ENCODE peak calls at places on chromosomes 13 and 19, in five cellular contexts. V is fibroblast of mammary gland, N is choroid plexus epithelial cell, W is SK-N-SH, L is nephron progenitor cell. S is an unnamed sample.

GRCh38 chr13:51781246-51782022 is 22.5 kb downstream of the DHRS12 start:
- DNase-seq in W (peak), V (no peak), N (peak), L (no peak), S (peak)

GRCh38 chr19:38726761-38727301 is 17.4 kb downstream of the CAPN12 start:
- DNase-seq in W (no peak), V (no peak), N (no peak), L (no peak), S (no peak)

GRCh38 chr13:29049524-29049923 is 229.4 kb downstream of the MTUS2 start:
- DNase-seq in V (no peak), N (no peak), W (no peak), L (no peak), S (no peak)

GRCh38 chr13:21117104-21117809 is 55.9 kb upstream of the LATS2 start:
- DNase-seq in L (no peak), V (no peak), W (no peak), N (no peak), S (no peak)

GRCh38 chr13:113560645-113561416 is 23.7 kb upstream of the TFDP1 start:
- DNase-seq in N (no peak), W (no peak), L (no peak), V (no peak), S (no peak)

GRCh38 chr19:3266092-3266693 is 41.7 kb downstream of the CELF5 start:
- DNase-seq in N (no peak), W (no peak), L (no peak), V (no peak), S (no peak)

GRCh38 chr13:46554971-46555370 is 2.0 kb downstream of the LRCH1 start:
- DNase-seq in V (peak), L (no peak), W (no peak), N (no peak), S (no peak)

GRCh38 chr13:90201198-90201597 is 1146.3 kb upstream of the MIR17HG start:
- DNase-seq in V (peak), N (peak), W (no peak), L (peak), S (no peak)

GRCh38 chr13:26476111-26476743 is 81.3 kb upstream of the WASF3 start:
- DNase-seq in W (no peak), L (peak), N (peak), V (peak), S (no peak)

GRCh38 chr13:34667356-34668218 is 274.5 kb upstream of the NBEA start:
- DNase-seq in L (no peak), W (no peak), V (no peak), N (no peak), S (no peak)

GRCh38 chr13:49495783-49496762 is at the start of gene PHF11:
- DNase-seq in W (peak), V (peak), N (peak), L (peak), S (peak)

GRCh38 chr19:35793381-35794165 is 18.2 kb downstream of the ARHGAP33 start:
- DNase-seq in L (no peak), N (peak), V (peak), W (no peak), S (no peak)

GRCh38 chr19:33441277-33441699 is 67.8 kb downstream of the CEBPG start:
- DNase-seq in L (no peak), V (no peak), N (no peak), W (no peak), S (no peak)

GRCh38 chr13:50366488-50367174 is 351.4 kb downstream of the KCNRG start:
- DNase-seq in W (peak), N (no peak), V (no peak), L (no peak), S (no peak)

GRCh38 chr19:30425885-30426838 is 54.0 kb downstream of the ZNF536 start:
- DNase-seq in L (no peak), V (no peak), W (no peak), N (no peak), S (no peak)

GRCh38 chr19:2488405-2488941 is 12.5 kb downstream of the GADD45B start:
- DNase-seq in W (no peak), V (no peak), N (no peak), L (no peak), S (no peak)

GRCh38 chr13:111158136-111158805 is 43.2 kb downstream of the ARHGEF7 start:
- DNase-seq in L (no peak), W (no peak), V (no peak), N (peak), S (no peak)

GRCh38 chr13:76980075-76980718 is 11.7 kb upstream of the CLN5 start:
- DNase-seq in N (peak), W (peak), L (peak), V (peak), S (peak)

GRCh38 chr19:35596366-35596999 is 10.5 kb downstream of the PMIS2 start:
- DNase-seq in W (peak), V (peak), L (no peak), N (peak), S (peak)

DNA sequence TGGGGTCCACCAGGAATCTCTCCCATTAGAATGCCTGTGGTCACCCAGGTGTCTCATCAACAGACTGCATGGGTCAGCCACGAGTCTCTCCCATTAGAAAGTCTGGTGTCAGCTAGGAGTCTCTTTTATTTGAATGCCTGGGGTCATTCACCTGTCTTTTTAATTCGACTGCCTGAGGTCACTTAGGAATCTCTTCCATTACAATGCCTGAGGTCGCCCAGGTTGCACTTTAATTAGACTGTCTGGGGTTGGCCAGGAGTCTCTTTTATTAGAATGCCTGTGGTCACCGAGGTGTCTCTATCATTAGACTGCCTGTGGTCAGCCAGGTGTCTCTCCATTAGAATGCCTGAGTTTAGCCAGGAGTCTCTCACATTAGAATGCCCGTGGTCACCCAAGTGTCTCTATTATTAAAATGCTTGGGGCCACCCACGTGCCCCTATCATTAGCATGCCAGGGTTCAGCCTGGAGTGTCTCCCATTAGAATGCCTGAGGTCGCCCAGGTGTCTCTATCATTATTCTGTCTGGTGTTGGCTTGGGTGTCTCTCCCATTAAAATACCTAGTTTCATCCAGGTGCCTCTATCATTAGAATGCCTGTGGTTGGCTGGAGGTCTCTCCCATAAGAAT is 1474.3 kb downstream of the UQCRFS1 start:
- DNase-seq in V (no peak), N (no peak), L (no peak), W (no peak), S (no peak)
- TF ChIP-seq CTCF in V (no peak), N (no peak), L (no peak), W (no peak), S (no peak)

GRCh38 chr13:72217142-72217541 is 350.1 kb upstream of the DACH1 start:
- DNase-seq in W (peak), V (no peak), L (no peak), N (no peak), S (peak)

GRCh38 chr13:72218966-72219365 is 352.0 kb upstream of the DACH1 start:
- DNase-seq in N (no peak), L (no peak), W (no peak), V (no peak), S (no peak)

GRCh38 chr13:72221276-72221962 is 354.4 kb upstream of the DACH1 start:
- DNase-seq in L (peak), W (no peak), N (peak), V (no peak), S (peak)
- TF ChIP-seq CTCF in L (peak), W (peak), N (peak), V (peak), S (peak)

DNA sequence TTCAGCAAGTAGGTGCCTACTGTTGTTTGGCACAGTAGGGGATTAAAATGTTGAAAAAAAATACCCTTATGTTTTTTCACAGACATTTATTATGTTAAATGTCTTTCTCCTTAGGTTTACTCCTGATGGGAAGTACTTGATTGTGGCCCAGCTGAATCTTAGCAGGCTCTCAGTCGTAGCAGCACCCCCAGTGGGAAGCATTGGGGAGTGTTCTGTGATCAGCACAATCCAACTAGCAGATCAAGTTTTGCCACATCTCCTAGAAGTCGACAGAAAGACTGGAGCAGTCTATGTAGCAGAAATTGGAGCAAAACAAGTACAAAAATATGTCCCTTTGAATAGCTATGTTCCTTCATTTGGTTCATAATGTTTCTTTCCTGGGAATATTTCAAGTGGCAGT is 9.3 kb downstream of the NHLRC3 start:
- DNase-seq in L (no peak), W (peak), N (peak), V (no peak), S (peak)
- TF ChIP-seq CTCF in L (peak), W (peak), N (peak), V (peak), S (peak)

DNA sequence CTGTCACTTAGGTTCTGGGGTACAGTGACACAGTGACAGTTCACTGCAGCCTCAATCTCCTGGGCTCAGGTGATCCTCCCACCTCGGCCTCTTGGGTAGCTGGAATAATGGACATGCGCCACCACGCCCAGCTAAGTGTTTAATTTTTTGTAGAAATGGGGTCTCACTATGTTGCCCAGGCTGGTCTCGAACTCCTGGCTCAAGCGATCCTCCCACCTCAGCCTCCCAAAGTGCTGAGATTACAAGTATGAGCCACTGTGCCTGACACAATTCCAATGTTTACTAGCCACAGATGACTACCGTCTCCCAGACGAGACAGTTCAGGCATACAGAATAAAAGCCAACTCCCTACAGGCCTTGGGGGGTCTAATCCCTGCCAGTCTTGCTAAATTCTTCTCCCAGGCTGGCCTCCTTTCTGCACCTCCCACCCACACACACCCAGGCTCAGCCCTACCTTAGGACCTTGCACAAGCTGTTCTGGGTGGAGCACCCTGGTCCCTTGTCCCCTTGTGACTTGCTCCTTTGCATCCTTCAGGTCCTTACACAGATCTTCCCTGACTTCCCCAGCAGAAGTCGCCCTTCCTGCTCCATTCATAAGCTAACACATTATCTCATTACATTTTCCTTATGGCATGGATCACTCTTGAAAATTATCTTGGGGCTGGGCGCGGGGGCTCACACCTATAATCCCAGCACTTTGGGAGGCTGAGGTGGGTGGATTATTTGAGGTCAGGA is 106.4 kb downstream of the INSR start:
- DNase-seq in W (no peak), V (no peak), L (no peak), N (no peak), S (no peak)
- TF ChIP-seq CTCF in W (no peak), V (no peak), L (no peak), N (no peak), S (no peak)

GRCh38 chr19:15447057-15447456 is 2.7 kb downstream of the WIZ start:
- DNase-seq in L (no peak), V (no peak), N (no peak), W (no peak), S (no peak)
- TF ChIP-seq CTCF in L (no peak), V (no peak), N (no peak), W (no peak), S (no peak)

GRCh38 chr19:45922281-45922680 is 7.7 kb upstream of the NANOS2 start:
- DNase-seq in N (no peak), W (no peak), V (peak), L (no peak), S (no peak)

GRCh38 chr19:45924891-45925447 is 10.4 kb upstream of the NANOS2 start:
- DNase-seq in N (no peak), W (no peak), V (no peak), L (no peak), S (no peak)

GRCh38 chr19:45931055-45931454 is 16.5 kb upstream of the NANOS2 start:
- DNase-seq in V (no peak), W (no peak), N (no peak), L (no peak), S (no peak)

GRCh38 chr19:45929247-45929646 is 14.7 kb upstream of the NANOS2 start:
- DNase-seq in N (no peak), L (no peak), W (no peak), V (no peak), S (no peak)

GRCh38 chr19:45927565-45928261 is 13.1 kb upstream of the NANOS2 start:
- DNase-seq in L (peak), N (peak), V (peak), W (peak), S (peak)
- TF ChIP-seq CTCF in L (no peak), N (no peak), V (no peak), W (no peak), S (peak)

GRCh38 chr19:28655054-28655453 is 557.9 kb downstream of the UQCRFS1 start:
- DNase-seq in W (no peak), L (no peak), N (no peak), V (no peak), S (no peak)
- TF ChIP-seq CTCF in W (no peak), L (no peak), N (no peak), V (no peak), S (no peak)

GRCh38 chr13:72808917-72809500 is 27.1 kb downstream of the PIBF1 start:
- DNase-seq in W (peak), V (peak), L (no peak), N (peak), S (no peak)
- TF ChIP-seq CTCF in W (peak), V (peak), L (peak), N (no peak), S (peak)